ENCODE peak calls at places on chromosomes 16 and 17, in six cellular contexts. F is Jurkat, Clone E6-1; N is stimulated activated CD8-positive, alpha-beta memory T cell treated with anti-CD3 and anti-CD28 coated beads, Interleukin-7, amount 100 ng/mL, for 1 hour; A is caudate nucleus; Z is right atrium auricular region; U is NCI-H2081. L is an unnamed sample.

GRCh38 chr17:50686494-50687199 is 21.1 kb downstream of the ANKRD40 start:
- DNase-seq in A (no peak), F (no peak), Z (peak), N (no peak), U (no peak), L (peak)

GRCh38 chr16:30691907-30692306 is 7.1 kb upstream of the SRCAP start:
- DNase-seq in N (no peak), U (no peak), A (no peak), Z (no peak), F (no peak), L (no peak)

GRCh38 chr16:68280160-68280559 is 15.8 kb downstream of the SLC7A6 start:
- DNase-seq in F (no peak), A (no peak), U (no peak), Z (no peak), N (no peak), L (no peak)

GRCh38 chr17:11140028-11140427 is 101.0 kb upstream of the SHISA6 start:
- DNase-seq in F (no peak), U (no peak), Z (no peak), N (no peak), A (peak), L (no peak)

GRCh38 chr17:73800893-73801292 is 156.6 kb upstream of the SDK2 start:
- DNase-seq in F (no peak), U (peak), Z (no peak), A (no peak), N (no peak), L (no peak)

GRCh38 chr16:47229053-47229640 is 85.4 kb upstream of the NETO2 start:
- DNase-seq in U (no peak), F (peak), A (no peak), N (no peak), Z (no peak), L (no peak)

GRCh38 chr16:23348579-23349469 is 46.7 kb downstream of the SCNN1B start:
- DNase-seq in A (no peak), F (no peak), U (no peak), Z (no peak), N (no peak), L (no peak)

GRCh38 chr17:68981288-68981687 is 26.1 kb upstream of the ABCA8 start:
- DNase-seq in Z (peak), N (no peak), U (no peak), A (no peak), F (no peak), L (no peak)

GRCh38 chr17:7833011-7833794 is 814 bp upstream of the KDM6B start:
- DNase-seq in A (no peak), Z (no peak), F (no peak), U (no peak), N (no peak), L (peak)

GRCh38 chr16:505479-506245 is 21.9 kb upstream of the CAPN15 start:
- DNase-seq in F (no peak), Z (no peak), N (no peak), A (peak), U (no peak), L (no peak)

GRCh38 chr17:63358111-63358839 is 87.8 kb downstream of the CYB561 start:
- DNase-seq in U (no peak), Z (no peak), F (no peak), A (no peak), N (no peak), L (no peak)

GRCh38 chr17:17690156-17690737 is 9.0 kb downstream of the RAI1 start:
- DNase-seq in N (no peak), A (no peak), F (no peak), Z (no peak), U (no peak), L (no peak)

GRCh38 chr17:9798724-9799123 is 7.3 kb upstream of the DHRS7C start:
- DNase-seq in U (no peak), N (no peak), Z (no peak), F (no peak), A (no peak), L (no peak)

GRCh38 chr17:32852811-32853210 is 24.1 kb downstream of the MYO1D start:
- DNase-seq in U (no peak), F (no peak), Z (no peak), A (no peak), N (no peak), L (no peak)

GRCh38 chr17:82863941-82864720 is 24.3 kb upstream of the ZNF750 start:
- DNase-seq in N (peak), U (no peak), A (no peak), F (peak), Z (no peak), L (no peak)

GRCh38 chr16:20049831-20050230 is 23.9 kb downstream of the GPR139 start:
- DNase-seq in Z (no peak), N (no peak), U (no peak), F (no peak), A (no peak), L (no peak)

GRCh38 chr16:71201556-71201955 is 29.0 kb downstream of the HYDIN start:
- DNase-seq in U (no peak), A (no peak), Z (no peak), F (no peak), N (no peak), L (no peak)

GRCh38 chr16:47664653-47665325 is 203.7 kb downstream of the PHKB start:
- DNase-seq in A (no peak), Z (no peak), U (no peak), F (no peak), N (no peak), L (no peak)

GRCh38 chr17:31568140-31568938 is 176.9 kb downstream of the RAB11FIP4 start:
- DNase-seq in Z (peak), N (no peak), U (no peak), F (no peak), A (no peak), L (no peak)

GRCh38 chr17:38761612-38762011 is 9.1 kb downstream of the PSMB3 start:
- DNase-seq in F (peak), A (no peak), Z (no peak), N (no peak), U (peak), L (no peak)

GRCh38 chr17:17819561-17819995 is 17.2 kb downstream of the SREBF1 start:
- DNase-seq in A (peak), N (no peak), Z (peak), U (no peak), F (no peak), L (no peak)

GRCh38 chr17:34556951-34557350 is 22.4 kb upstream of the TMEM132E start:
- DNase-seq in U (no peak), A (no peak), Z (no peak), N (no peak), F (no peak), L (no peak)

GRCh38 chr17:78315355-78316114 is 44.3 kb downstream of the SOCS3 start:
- DNase-seq in A (peak), N (peak), Z (peak), U (peak), F (peak), L (peak)

GRCh38 chr16:28063611-28064061 is at the start of gene GSG1L:
- DNase-seq in F (no peak), N (no peak), Z (no peak), A (peak), U (no peak), L (no peak)

GRCh38 chr17:48290378-48290777 is 139.6 kb downstream of the SKAP1 start:
- DNase-seq in F (no peak), U (no peak), Z (no peak), A (no peak), N (no peak), L (no peak)

GRCh38 chr17:69714659-69715058 is 300.2 kb downstream of the MAP2K6 start:
- DNase-seq in N (no peak), U (no peak), F (no peak), A (no peak), Z (no peak), L (no peak)

GRCh38 chr16:18983565-18984424 is at the start of gene TMC7:
- DNase-seq in F (peak), Z (no peak), N (no peak), U (peak), A (peak), L (no peak)

GRCh38 chr16:82042144-82042543 is 7.1 kb downstream of the HSD17B2 start:
- DNase-seq in N (no peak), A (no peak), F (no peak), Z (no peak), U (no peak), L (no peak)

GRCh38 chr16:49980166-49980565 is 44.9 kb upstream of the CNEP1R1 start:
- DNase-seq in F (no peak), A (no peak), U (no peak), Z (no peak), N (no peak), L (no peak)

GRCh38 chr16:73126453-73126853 is 78.5 kb upstream of the ZFHX3 start:
- DNase-seq in N (no peak), U (no peak), Z (peak), F (no peak), A (no peak), L (no peak)

GRCh38 chr16:64864232-64864803 is 257.5 kb downstream of the CDH11 start:
- DNase-seq in A (no peak), Z (no peak), F (no peak), N (no peak), U (no peak), L (no peak)

GRCh38 chr17:64739316-64740058 is 77.4 kb upstream of the SMURF2 start:
- DNase-seq in F (no peak), N (no peak), Z (peak), A (peak), U (no peak), L (no peak)

GRCh38 chr17:57045868-57046671 is 39.0 kb upstream of the AKAP1 start:
- DNase-seq in F (no peak), Z (no peak), N (no peak), A (no peak), U (no peak), L (no peak)

GRCh38 chr16:68478526-68479249 is 30.4 kb upstream of the SMPD3 start:
- DNase-seq in N (no peak), U (no peak), F (no peak), A (no peak), Z (no peak), L (no peak)

GRCh38 chr16:25006504-25007055 is 8.6 kb downstream of the ARHGAP17 start:
- DNase-seq in U (no peak), F (no peak), N (no peak), Z (no peak), A (no peak), L (peak)

GRCh38 chr17:75250009-75250471 is 11.4 kb downstream of the GGA3 start:
- DNase-seq in F (no peak), A (peak), N (peak), U (no peak), Z (no peak), L (peak)

GRCh38 chr16:52456368-52456767 is 90.6 kb downstream of the TOX3 start:
- DNase-seq in Z (no peak), N (no peak), A (no peak), F (no peak), U (no peak), L (no peak)

GRCh38 chr17:45294506-45294905 is 22.3 kb downstream of the MAP3K14 start:
- DNase-seq in A (no peak), N (no peak), F (no peak), U (no peak), Z (no peak), L (no peak)